ENCODE peak calls at places on chromosomes 16 and 17, in five cellular contexts. I is fibroblast of lung, D is left ventricle myocardium inferior, U is uterus, X is thyroid gland. K is an unnamed sample.

GRCh38 chr16:82629441-82630027 is 2.8 kb downstream of the CDH13 start:
- DNase-seq in I (peak; percentile 49), D (no peak), U (peak; percentile 16), X (no peak), K (peak; percentile 91)

GRCh38 chr16:30104090-30104489 is 8.1 kb upstream of the YPEL3 start:
- DNase-seq in I (no peak), D (no peak), U (no peak), X (no peak), K (no peak)

GRCh38 chr17:66791337-66791736 is 43.6 kb upstream of the CACNG5 start:
- DNase-seq in I (no peak), D (no peak), U (no peak), X (peak; percentile 90), K (no peak)

GRCh38 chr17:62052765-62053338 is 12.2 kb downstream of the MED13 start:
- DNase-seq in I (no peak), D (no peak), U (no peak), X (no peak), K (no peak)

GRCh38 chr16:26344976-26345375 is 653.2 kb downstream of the HS3ST4 start:
- DNase-seq in I (no peak), D (no peak), U (no peak), X (no peak), K (no peak)

GRCh38 chr17:43536236-43537088 is 9.7 kb downstream of the ETV4 start:
- DNase-seq in I (peak; percentile 70), D (no peak), U (no peak), X (no peak), K (peak; percentile 28)

GRCh38 chr17:17934796-17935195 is 37.4 kb downstream of the TOM1L2 start:
- DNase-seq in I (no peak), D (no peak), U (no peak), X (no peak), K (no peak)

GRCh38 chr16:50679266-50679665 is 1.8 kb downstream of the SNX20 start:
- DNase-seq in I (no peak), D (no peak), U (no peak), X (no peak), K (no peak)

GRCh38 chr17:58084317-58084981 is 1.2 kb downstream of the DYNLL2 start:
- DNase-seq in I (peak; percentile 14), D (peak; percentile 55), U (peak; percentile 50), X (peak; percentile 53), K (no peak)

GRCh38 chr16:78768723-78769122 is 669.3 kb downstream of the WWOX start:
- DNase-seq in I (no peak), D (no peak), U (no peak), X (no peak), K (no peak)

GRCh38 chr16:64627288-64627687 is 494.6 kb downstream of the CDH11 start:
- DNase-seq in I (no peak), D (no peak), U (no peak), X (no peak), K (no peak)

GRCh38 chr17:31580331-31581021 is 189.0 kb downstream of the RAB11FIP4 start:
- DNase-seq in I (peak; percentile 86), D (no peak), U (no peak), X (no peak), K (peak; percentile 81)

GRCh38 chr17:66714046-66715023 is 120.6 kb upstream of the CACNG5 start:
- DNase-seq in I (no peak), D (no peak), U (no peak), X (no peak), K (no peak)

DNA sequence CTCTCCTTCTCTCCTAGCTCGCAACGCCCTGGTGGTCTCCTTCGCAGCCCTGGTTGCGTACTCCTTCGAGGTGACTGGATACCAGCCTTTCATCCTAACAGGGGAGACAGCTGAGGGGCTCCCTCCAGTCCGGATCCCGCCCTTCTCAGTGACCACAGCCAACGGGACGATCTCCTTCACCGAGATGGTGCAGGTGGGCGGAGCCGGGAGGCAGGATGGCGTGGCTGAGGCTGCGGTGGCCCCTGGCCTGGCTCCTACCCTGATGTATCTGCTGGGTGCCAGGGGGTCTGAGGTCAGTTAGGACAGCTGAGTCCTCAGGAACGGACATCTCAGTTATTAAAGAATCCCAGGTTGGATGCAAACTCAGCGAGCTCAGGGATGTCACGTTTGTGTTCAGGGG is 16.7 kb downstream of the SLC26A11 start:
- DNase-seq in I (no peak), D (no peak), U (no peak), X (no peak), K (no peak)
- H3K36me3 ChIP-seq in I (no peaks in the 10 kb centered on the region), D (peaks cover 76% of the 10 kb centered on the region), U (no peaks in the 10 kb centered on the region), X (peaks cover 55% of the 10 kb centered on the region), K (no peaks in the 10 kb centered on the region)

DNA sequence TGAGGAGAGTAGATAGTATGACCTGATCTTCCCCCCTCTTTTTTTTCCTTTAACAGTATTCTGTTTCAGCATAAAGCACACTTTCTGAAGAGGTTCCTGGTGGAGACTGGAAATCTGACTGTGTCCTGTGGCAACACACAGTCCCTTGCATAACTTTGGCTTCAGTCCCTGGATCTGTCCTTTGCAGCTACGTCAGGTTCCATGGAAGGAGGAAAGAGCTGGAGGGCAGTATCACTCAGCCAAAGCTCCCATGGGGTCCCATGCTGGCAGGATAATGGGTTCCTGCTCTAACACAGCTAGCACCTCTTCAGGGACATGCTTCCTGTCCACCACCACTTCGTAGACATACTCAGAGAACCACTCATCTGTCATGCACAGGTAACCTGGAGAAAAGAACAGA is 13.3 kb upstream of the SLC6A4 start:
- DNase-seq in I (no peak), D (no peak), U (no peak), X (peak; percentile 8), K (no peak)
- H3K36me3 ChIP-seq in I (peaks cover 3% of the 10 kb centered on the region), D (peaks cover 60% of the 10 kb centered on the region), U (no peaks in the 10 kb centered on the region), X (peaks cover 16% of the 10 kb centered on the region), K (peaks cover 13% of the 10 kb centered on the region)

GRCh38 chr17:63722403-63722802 is 19.2 kb downstream of the STRADA start:
- DNase-seq in I (no peak), D (no peak), U (no peak), X (no peak), K (no peak)
- H3K36me3 ChIP-seq in I (no peaks in the 10 kb centered on the region), D (peaks cover 37% of the 10 kb centered on the region), U (no peaks in the 10 kb centered on the region), X (no peaks in the 10 kb centered on the region), K (no peaks in the 10 kb centered on the region)

GRCh38 chr17:37231882-37232281 is 143.9 kb upstream of the C17orf78 start:
- DNase-seq in I (no peak), D (no peak), U (no peak), X (no peak), K (no peak)
- H3K36me3 ChIP-seq in I (peaks cover 4% of the 10 kb centered on the region), D (peaks cover 57% of the 10 kb centered on the region), U (no peaks in the 10 kb centered on the region), X (no peaks in the 10 kb centered on the region), K (peaks cover 33% of the 10 kb centered on the region)

GRCh38 chr17:8488491-8488890 is 52.8 kb downstream of the NDEL1 start:
- DNase-seq in I (no peak), D (no peak), U (no peak), X (no peak), K (no peak)

GRCh38 chr17:8492121-8492520 is 56.4 kb downstream of the NDEL1 start:
- DNase-seq in I (no peak), D (no peak), U (no peak), X (no peak), K (no peak)

GRCh38 chr17:8490256-8491023 is 54.8 kb downstream of the NDEL1 start:
- DNase-seq in I (no peak), D (no peak), U (no peak), X (no peak), K (no peak)

GRCh38 chr17:8488931-8489330 is 53.2 kb downstream of the NDEL1 start:
- DNase-seq in I (peak; percentile 93), D (peak; percentile 48), U (peak; percentile 59), X (no peak), K (peak; percentile 98)

GRCh38 chr17:8489841-8490240 is 54.2 kb downstream of the NDEL1 start:
- DNase-seq in I (no peak), D (no peak), U (no peak), X (no peak), K (peak; percentile 42)
- H3K36me3 ChIP-seq in I (peaks cover 12% of the 10 kb centered on the region), D (peaks cover 77% of the 10 kb centered on the region), U (no peaks in the 10 kb centered on the region), X (peaks cover 9% of the 10 kb centered on the region), K (peaks cover 67% of the 10 kb centered on the region)

DNA sequence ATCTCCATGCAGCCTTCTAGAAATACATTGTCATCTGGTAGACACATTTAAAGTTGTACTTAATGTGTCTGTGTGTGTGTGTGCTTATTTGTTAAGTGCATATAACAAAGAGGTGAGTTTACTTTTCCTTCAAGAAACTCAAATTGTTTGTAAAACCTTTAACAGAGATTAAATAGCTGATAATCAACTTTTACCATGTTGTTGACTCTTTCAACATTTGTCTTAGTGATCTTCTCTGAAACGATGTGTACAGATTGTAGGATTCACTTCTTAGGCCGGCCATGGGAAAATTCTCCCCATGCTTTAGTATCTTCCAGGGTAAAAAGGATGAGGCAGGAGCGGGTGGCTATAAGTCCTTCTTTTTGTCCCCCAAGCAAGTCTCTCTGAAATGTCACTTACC is 292.9 kb upstream of the MAF start:
- DNase-seq in I (no peak), D (no peak), U (no peak), X (no peak), K (no peak)
- H3K36me3 ChIP-seq in I (no peaks in the 10 kb centered on the region), D (no peaks in the 10 kb centered on the region), U (no peaks in the 10 kb centered on the region), X (no peaks in the 10 kb centered on the region), K (no peaks in the 10 kb centered on the region)

GRCh38 chr17:42484304-42484703 is 25.6 kb downstream of the ATP6V0A1 start:
- DNase-seq in I (no peak), D (no peak), U (no peak), X (no peak), K (no peak)
- H3K36me3 ChIP-seq in I (peaks cover 9% of the 10 kb centered on the region), D (peaks cover 100% of the 10 kb centered on the region), U (no peaks in the 10 kb centered on the region), X (peaks cover 93% of the 10 kb centered on the region), K (peaks cover 11% of the 10 kb centered on the region)

K was measured in astrocyte.